ENCODE peak calls at places on chromosomes 5 and 9, in four cellular contexts. O, R, N and U are unnamed samples.

GRCh38 chr9:31807574-31808256 is 576.7 kb upstream of the ACO1 start:
- DNase-seq in O (no peak), R (no peak), N (no peak), U (no peak)

GRCh38 chr5:10545084-10545483 is 18.8 kb upstream of the ANKRD33B start:
- DNase-seq in O (no peak), R (no peak), N (no peak), U (no peak)

GRCh38 chr5:31962321-31962720 is 211.8 kb downstream of the GOLPH3 start:
- DNase-seq in O (no peak), R (no peak), N (no peak), U (no peak)

GRCh38 chr5:112146323-112146848 is 272.7 kb downstream of the EPB41L4A start:
- DNase-seq in O (peak; percentile 85), R (no peak), N (no peak), U (peak; percentile 54)

GRCh38 chr9:25964239-25964638 is 286.0 kb upstream of the TUSC1 start:
- DNase-seq in O (peak; percentile 84), R (peak; percentile 69), N (no peak), U (peak; percentile 54)

GRCh38 chr9:127970401-127971313 is 10.1 kb downstream of the EEIG1 start:
- DNase-seq in O (no peak), R (no peak), N (peak; percentile 53), U (no peak)

GRCh38 chr5:143201589-143201988 is 201.9 kb downstream of the NR3C1 start:
- DNase-seq in O (no peak), R (no peak), N (no peak), U (no peak)

GRCh38 chr5:79932510-79933504 is 58.3 kb downstream of the MTX3 start:
- DNase-seq in O (no peak), R (no peak), N (no peak), U (no peak)

GRCh38 chr9:100589582-100589981 is 11.7 kb downstream of the CAVIN4 start:
- DNase-seq in O (peak; percentile 58), R (peak; percentile 71), N (no peak), U (no peak)

GRCh38 chr9:114005371-114006154 is 72.5 kb downstream of the AMBP start:
- DNase-seq in O (no peak), R (no peak), N (no peak), U (no peak)

GRCh38 chr5:165497707-165498106 is 1992.3 kb downstream of the MAT2B start:
- DNase-seq in O (no peak), R (no peak), N (no peak), U (peak; percentile 65)

GRCh38 chr5:89471115-89471514 is 588.1 kb upstream of the MEF2C start:
- DNase-seq in O (no peak), R (no peak), N (no peak), U (no peak)

GRCh38 chr5:153425914-153426313 is 64.6 kb upstream of the GRIA1 start:
- DNase-seq in O (no peak), R (no peak), N (no peak), U (no peak)

GRCh38 chr9:93265301-93265971 is 81.5 kb downstream of the WNK2 start:
- DNase-seq in O (no peak), R (no peak), N (no peak), U (no peak)

GRCh38 chr5:3751846-3752245 is 156.2 kb downstream of the IRX1 start:
- DNase-seq in O (no peak), R (no peak), N (no peak), U (no peak)

GRCh38 chr5:6781711-6782110 is 68.5 kb downstream of the TENT4A start:
- DNase-seq in O (peak; percentile 41), R (no peak), N (no peak), U (peak; percentile 20)

GRCh38 chr5:102583663-102584062 is 84.9 kb upstream of the SLCO6A1 start:
- DNase-seq in O (no peak), R (no peak), N (no peak), U (peak; percentile 30)

GRCh38 chr5:179347581-179347980 is 2.3 kb upstream of the ADAMTS2 start:
- DNase-seq in O (no peak), R (no peak), N (no peak), U (no peak)

GRCh38 chr9:37005517-37006140 is 28.4 kb downstream of the PAX5 start:
- DNase-seq in O (no peak), R (no peak), N (no peak), U (no peak)

GRCh38 chr5:141779642-141780041 is 97.6 kb upstream of the ARAP3 start:
- DNase-seq in O (no peak), R (peak; percentile 15), N (no peak), U (no peak)

GRCh38 chr9:6758418-6759113 is 793 bp downstream of the KDM4C start:
- DNase-seq in O (peak; percentile 41), R (no peak), N (peak; percentile 24), U (peak; percentile 39)

GRCh38 chr5:117667105-117667504 is 1092.5 kb upstream of the SEMA6A start:
- DNase-seq in O (no peak), R (no peak), N (no peak), U (no peak)

GRCh38 chr9:95771556-95772280 is 103.8 kb upstream of the ERCC6L2 start:
- DNase-seq in O (no peak), R (peak; percentile 46), N (no peak), U (no peak)

GRCh38 chr5:145960848-145961600 is 24.6 kb downstream of the SH3RF2 start:
- DNase-seq in O (peak; percentile 26), R (no peak), N (no peak), U (no peak)

GRCh38 chr5:43648499-43649124 is 45.6 kb downstream of the NNT start:
- DNase-seq in O (no peak), R (no peak), N (no peak), U (no peak)

GRCh38 chr5:56515011-56515410 is 281.9 kb upstream of the ANKRD55 start:
- DNase-seq in O (no peak), R (no peak), N (no peak), U (no peak)

GRCh38 chr9:93028448-93029006 is 30.0 kb upstream of the SUSD3 start:
- DNase-seq in O (no peak), R (no peak), N (peak; percentile 60), U (no peak)

GRCh38 chr5:149365418-149365817 is 7.6 kb downstream of the PCYOX1L start:
- DNase-seq in O (no peak), R (no peak), N (no peak), U (no peak)

GRCh38 chr5:113240032-113240431 is 194.8 kb downstream of the TSSK1B start:
- DNase-seq in O (no peak), R (no peak), N (no peak), U (no peak)

GRCh38 chr9:134592018-134592818 is 49.4 kb upstream of the COL5A1 start:
- DNase-seq in O (peak; percentile 87), R (peak; percentile 64), N (no peak), U (peak; percentile 47)

GRCh38 chr5:9183306-9183705 is 362.6 kb downstream of the SEMA5A start:
- DNase-seq in O (no peak), R (no peak), N (no peak), U (no peak)

GRCh38 chr5:150161242-150162141 is 5.1 kb upstream of the CDX1 start:
- DNase-seq in O (peak; percentile 61), R (no peak), N (peak; percentile 37), U (no peak)

GRCh38 chr5:174951151-174951780 is 226.9 kb downstream of the MSX2 start:
- DNase-seq in O (peak; percentile 77), R (peak; percentile 81), N (peak; percentile 19), U (peak; percentile 6)

GRCh38 chr5:125134216-125135081 is 388.0 kb upstream of the ZNF608 start:
- DNase-seq in O (peak; percentile 74), R (no peak), N (no peak), U (no peak)

GRCh38 chr5:37810311-37810710 is 29.5 kb downstream of the GDNF start:
- DNase-seq in O (peak; percentile 58), R (no peak), N (no peak), U (peak; percentile 98)

GRCh38 chr5:56671571-56671970 is 143.8 kb upstream of the MAP3K1 start:
- DNase-seq in O (no peak), R (no peak), N (no peak), U (no peak)

GRCh38 chr9:135253305-135254004 is 166.0 kb downstream of the OLFM1 start:
- DNase-seq in O (no peak), R (no peak), N (no peak), U (no peak)

GRCh38 chr9:78009156-78009555 is 22.5 kb downstream of the GNAQ start:
- DNase-seq in O (no peak), R (no peak), N (no peak), U (no peak)